ENCODE peak calls at places on chromosome 12, in eight cellular contexts. R is Peyer's patch; P is prostate gland; A is psoas muscle; V is CD4-positive, CD25-positive, alpha-beta regulatory T cell; T is PC-3; K is transverse colon; B is adrenal gland. H is an unnamed sample.

GRCh38 chr12:76014007-76014406 is 17.6 kb downstream of the PHLDA1 start:
- DNase-seq in V (no peak), P (no peak), B (no peak), R (no peak), A (no peak), K (no peak), T (no peak), H (no peak)

GRCh38 chr12:109147954-109148353 is 31.6 kb downstream of the ACACB start:
- DNase-seq in T (no peak), A (no peak), B (peak; percentile 25), P (no peak), V (no peak), K (peak; percentile 36), R (no peak), H (peak; percentile 46)

GRCh38 chr12:12224240-12224940 is 42.5 kb downstream of the LRP6 start:
- DNase-seq in V (no peak), P (no peak), K (no peak), A (no peak), R (no peak), T (no peak), B (no peak), H (no peak)

GRCh38 chr12:108193922-108194321 is 64.8 kb downstream of the WSCD2 start:
- DNase-seq in A (no peak), V (no peak), P (peak; percentile 9), R (no peak), K (no peak), B (peak; percentile 25), T (peak; percentile 36), H (peak; percentile 36)

GRCh38 chr12:79251356-79251755 is 386.8 kb downstream of the SYT1 start:
- DNase-seq in P (no peak), K (no peak), B (no peak), V (no peak), T (peak; percentile 83), A (no peak), R (no peak), H (no peak)

GRCh38 chr12:546265-546919 is 86.7 kb downstream of the B4GALNT3 start:
- DNase-seq in T (no peak), R (no peak), A (no peak), K (no peak), P (no peak), V (no peak), B (peak; percentile 60), H (no peak)

GRCh38 chr12:121388421-121388981 is 11.4 kb upstream of the RNF34 start:
- DNase-seq in B (no peak), A (no peak), T (peak; percentile 79), K (no peak), R (no peak), P (no peak), V (no peak), H (no peak)

GRCh38 chr12:24044973-24045703 is 95.7 kb upstream of the SOX5 start:
- DNase-seq in T (no peak), A (no peak), P (no peak), K (peak; percentile 17), B (no peak), V (no peak), R (no peak), H (no peak)

GRCh38 chr12:53844989-53845836 is 93.4 kb upstream of the HOXC13 start:
- DNase-seq in P (peak; percentile 25), K (no peak), V (no peak), T (peak; percentile 97), R (no peak), B (no peak), A (no peak), H (no peak)

GRCh38 chr12:78121969-78122610 is 291.4 kb downstream of the NAV3 start:
- DNase-seq in T (no peak), P (no peak), B (no peak), K (no peak), V (no peak), R (no peak), A (no peak), H (no peak)

GRCh38 chr12:95918194-95918993 is 24.0 kb downstream of the CCDC38 start:
- DNase-seq in K (peak; percentile 15), P (peak; percentile 37), A (no peak), B (peak; percentile 50), R (no peak), V (peak; percentile 56), T (peak; percentile 70), H (peak; percentile 48)

GRCh38 chr12:91078501-91078900 is 20.7 kb upstream of the KERA start:
- DNase-seq in V (no peak), R (no peak), B (no peak), P (no peak), A (no peak), T (no peak), K (no peak), H (no peak)

GRCh38 chr12:11633968-11634367 is 15.5 kb upstream of the ETV6 start:
- DNase-seq in B (no peak), K (no peak), R (no peak), A (no peak), V (no peak), T (peak; percentile 76), P (no peak), H (no peak)

GRCh38 chr12:2403221-2403976 is 350.6 kb downstream of the CACNA1C start:
- DNase-seq in T (no peak), P (no peak), A (no peak), K (no peak), R (no peak), B (no peak), V (no peak), H (no peak)

GRCh38 chr12:3770891-3771290 is 18.0 kb upstream of the CRACR2A start:
- DNase-seq in K (no peak), V (no peak), P (no peak), R (no peak), B (no peak), T (peak; percentile 86), A (no peak), H (no peak)

GRCh38 chr12:40158592-40159111 is 52.8 kb upstream of the SLC2A13 start:
- DNase-seq in A (no peak), R (no peak), V (no peak), K (peak; percentile 12), P (peak; percentile 80), T (no peak), B (no peak), H (peak; percentile 40)

GRCh38 chr12:40693503-40693863 is 1.2 kb downstream of the CNTN1 start:
- DNase-seq in R (no peak), B (peak; percentile 33), A (peak; percentile 31), V (no peak), P (peak; percentile 5), K (no peak), T (no peak), H (peak; percentile 31)

GRCh38 chr12:57454213-57454565 is 918 bp upstream of the INHBE start:
- DNase-seq in K (no peak), R (no peak), T (no peak), A (no peak), P (no peak), B (no peak), V (no peak), H (no peak)

GRCh38 chr12:88924162-88924561 is 343.9 kb upstream of the KITLG start:
- DNase-seq in B (no peak), A (no peak), P (peak; percentile 31), K (no peak), V (no peak), R (no peak), T (peak; percentile 68), H (no peak)

GRCh38 chr12:40980346-40981005 is 207.6 kb upstream of the PDZRN4 start:
- DNase-seq in B (no peak), K (no peak), V (no peak), P (no peak), R (no peak), T (no peak), A (no peak), H (no peak)

GRCh38 chr12:45224311-45224710 is 8.4 kb downstream of the ANO6 start:
- DNase-seq in V (no peak), B (no peak), T (no peak), R (no peak), K (no peak), A (no peak), P (no peak), H (no peak)

GRCh38 chr12:14961466-14962155 is at the start of gene ARHGDIB:
- DNase-seq in V (peak; percentile 93), A (no peak), T (no peak), R (no peak), B (no peak), P (peak; percentile 22), K (peak; percentile 58), H (peak; percentile 34)

GRCh38 chr12:93266-94005 is 26.9 kb downstream of the IQSEC3 start:
- DNase-seq in B (no peak), K (no peak), T (no peak), R (no peak), P (no peak), A (no peak), V (no peak), H (no peak)

GRCh38 chr12:49728446-49728845 is 12.9 kb upstream of the TMBIM6 start:
- DNase-seq in V (no peak), P (no peak), B (no peak), K (no peak), T (no peak), A (no peak), R (no peak), H (no peak)

GRCh38 chr12:65522956-65523857 is 244.7 kb downstream of the MSRB3 start:
- DNase-seq in T (peak; percentile 25), B (no peak), A (no peak), V (no peak), R (no peak), K (no peak), P (no peak), H (no peak)

GRCh38 chr12:20475542-20475941 is 107.2 kb downstream of the PDE3A start:
- DNase-seq in B (no peak), P (no peak), V (no peak), K (no peak), T (no peak), R (no peak), A (no peak), H (no peak)
- H3K4me3 ChIP-seq in B (no peak overlapping the region), P (no peak overlapping the region), V (no peak overlapping the region), K (no peak overlapping the region), T (no peak overlapping the region), R (no peak overlapping the region), A (no peak overlapping the region), H (no peak overlapping the region)

GRCh38 chr12:131403676-131404075 is 307.2 kb upstream of the SFSWAP start:
- DNase-seq in A (no peak), P (no peak), T (no peak), V (no peak), K (no peak), B (no peak), R (no peak), H (no peak)
- H3K27ac ChIP-seq in A (no peak overlapping the region), P (no peak overlapping the region), T (no peak overlapping the region), V (no peak overlapping the region), K (no peak overlapping the region), B (no peak overlapping the region), R (no peak overlapping the region), H (no peak overlapping the region)

GRCh38 chr12:34297790-34298164 is 275.5 kb downstream of the ALG10 start:
- DNase-seq in R (peak; percentile 22), V (no peak), T (no peak), B (no peak), K (no peak), A (peak; percentile 2), P (no peak), H (no peak)
- H3K9me3 ChIP-seq in R (no peaks in the 10 kb centered on the region), V (peaks cover 72% of the 10 kb centered on the region), T (no peaks in the 10 kb centered on the region), B (no peaks in the 10 kb centered on the region), K (peaks cover 4% of the 10 kb centered on the region), A (no peaks in the 10 kb centered on the region), P (no peaks in the 10 kb centered on the region), H (peaks cover 52% of the 10 kb centered on the region)

DNA sequence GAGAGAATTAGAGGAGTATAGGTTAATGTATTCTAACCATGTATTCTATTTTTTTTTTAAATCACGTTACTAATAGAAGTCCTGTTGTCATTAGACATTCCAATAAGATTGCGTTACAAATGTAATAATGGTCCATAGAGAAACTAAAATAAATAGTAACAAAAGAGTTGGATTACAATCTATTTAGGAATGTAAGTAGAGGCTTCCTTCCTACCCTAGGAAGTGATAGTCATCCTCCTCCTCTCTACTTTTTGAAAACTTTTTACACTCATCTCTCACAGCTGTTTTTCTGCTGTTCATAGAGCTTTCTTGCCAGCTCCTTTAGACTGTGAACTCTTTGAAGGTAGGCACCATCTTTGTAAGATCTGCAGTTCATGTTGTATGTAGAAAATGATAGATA is 23.6 kb downstream of the TRHDE start:
- DNase-seq in B (no peak), T (peak; percentile 84), R (no peak), K (no peak), V (no peak), P (no peak), A (no peak), H (no peak)
- H3K4me3 ChIP-seq in B (no peak overlapping the region), T (peak overlapping the region; percentile 48), R (no peak overlapping the region), K (no peak overlapping the region), V (no peak overlapping the region), P (no peak overlapping the region), A (no peak overlapping the region), H (no peak overlapping the region)